ENCODE peak calls at places on chromosome 11, in four cellular contexts. One of them, this sample, is unnamed.

GRCh38 chr11:13446444-13446843 is 16.6 kb downstream of the BTBD10 start:
- DNase-seq in HCT116: no peak
- DNase-seq in HepG2: no peak
- DNase-seq in K562: no peak
- DNase-seq in this sample: no peak

GRCh38 chr11:82043316-82043715 is 690.3 kb downstream of the FAM181B start:
- DNase-seq in HCT116: no peak
- DNase-seq in HepG2: no peak
- DNase-seq in K562: no peak
- DNase-seq in this sample: no peak

GRCh38 chr11:20080032-20080685 is 80.1 kb downstream of the DBX1 start:
- DNase-seq in HCT116: no peak
- DNase-seq in HepG2: no peak
- DNase-seq in K562: peak; percentile 86
- DNase-seq in this sample: no peak

GRCh38 chr11:25860677-25861445 is 471.1 kb upstream of the ANO3 start:
- DNase-seq in HCT116: no peak
- DNase-seq in HepG2: no peak
- DNase-seq in K562: no peak
- DNase-seq in this sample: no peak

GRCh38 chr11:119101367-119101758 is 290 bp downstream of the DPAGT1 start:
- DNase-seq in HCT116: no peak
- DNase-seq in HepG2: peak; percentile 38
- DNase-seq in K562: peak; percentile 68
- DNase-seq in this sample: peak; percentile 74

GRCh38 chr11:43852057-43852636 is 28.5 kb upstream of the ALKBH3 start:
- DNase-seq in HCT116: peak; percentile 67
- DNase-seq in HepG2: peak; percentile 48
- DNase-seq in K562: peak; percentile 76
- DNase-seq in this sample: peak; percentile 68

GRCh38 chr11:9015677-9016076 is 11.9 kb upstream of the NRIP3 start:
- DNase-seq in HCT116: peak; percentile 75
- DNase-seq in HepG2: peak; percentile 56
- DNase-seq in K562: peak; percentile 76
- DNase-seq in this sample: peak; percentile 85

GRCh38 chr11:116544721-116545120 is 228.1 kb downstream of the BUD13 start:
- DNase-seq in HCT116: no peak
- DNase-seq in HepG2: no peak
- DNase-seq in K562: no peak
- DNase-seq in this sample: no peak

GRCh38 chr11:123062892-123063395 is 1.0 kb upstream of the HSPA8 start:
- DNase-seq in HCT116: no peak
- DNase-seq in HepG2: no peak
- DNase-seq in K562: no peak
- DNase-seq in this sample: peak; percentile 82

GRCh38 chr11:11583801-11584445 is 37.9 kb downstream of the GALNT18 start:
- DNase-seq in HCT116: no peak
- DNase-seq in HepG2: no peak
- DNase-seq in K562: peak; percentile 5
- DNase-seq in this sample: no peak

GRCh38 chr11:60631939-60632338 is 67.5 kb upstream of the MS4A8 start:
- DNase-seq in HCT116: no peak
- DNase-seq in HepG2: no peak
- DNase-seq in K562: no peak
- DNase-seq in this sample: no peak

GRCh38 chr11:18617688-18618340 is 16.3 kb downstream of the SPTY2D1 start:
- DNase-seq in HCT116: no peak
- DNase-seq in HepG2: no peak
- DNase-seq in K562: no peak
- DNase-seq in this sample: peak; percentile 77

GRCh38 chr11:66327171-66328035 is 8.8 kb downstream of the RIN1 start:
- DNase-seq in HCT116: no peak
- DNase-seq in HepG2: no peak
- DNase-seq in K562: no peak
- DNase-seq in this sample: no peak

GRCh38 chr11:102456381-102456780 is 3.8 kb upstream of the TMEM123 start:
- DNase-seq in HCT116: no peak
- DNase-seq in HepG2: peak; percentile 26
- DNase-seq in K562: no peak
- DNase-seq in this sample: peak; percentile 75

GRCh38 chr11:32259641-32260081 is 168.8 kb downstream of the RCN1 start:
- DNase-seq in HCT116: no peak
- DNase-seq in HepG2: no peak
- DNase-seq in K562: peak; percentile 13
- DNase-seq in this sample: peak; percentile 9

GRCh38 chr11:1150095-1150494 is 7.7 kb upstream of the MUC5AC start:
- DNase-seq in HCT116: no peak
- DNase-seq in HepG2: no peak
- DNase-seq in K562: no peak
- DNase-seq in this sample: no peak

GRCh38 chr11:71498091-71498490 is 29.0 kb upstream of the KRTAP5-7 start:
- DNase-seq in HCT116: no peak
- DNase-seq in HepG2: no peak
- DNase-seq in K562: no peak
- DNase-seq in this sample: no peak

GRCh38 chr11:34727228-34727737 is 106.4 kb downstream of the EHF start:
- DNase-seq in HCT116: no peak
- DNase-seq in HepG2: no peak
- DNase-seq in K562: peak; percentile 47
- DNase-seq in this sample: no peak

GRCh38 chr11:9020881-9021280 is 17.1 kb upstream of the NRIP3 start:
- DNase-seq in HCT116: no peak
- DNase-seq in HepG2: no peak
- DNase-seq in K562: no peak
- DNase-seq in this sample: no peak

GRCh38 chr11:105000167-105000566 is 22.8 kb downstream of the CASP5 start:
- DNase-seq in HCT116: peak; percentile 37
- DNase-seq in HepG2: peak; percentile 71
- DNase-seq in K562: no peak
- DNase-seq in this sample: peak; percentile 41

GRCh38 chr11:116931206-116931953 is 94.0 kb upstream of the APOA1 start:
- DNase-seq in HCT116: no peak
- DNase-seq in HepG2: no peak
- DNase-seq in K562: peak; percentile 45
- DNase-seq in this sample: peak; percentile 56

GRCh38 chr11:12675951-12676711 is 1.9 kb downstream of the TEAD1 start:
- DNase-seq in HCT116: no peak
- DNase-seq in HepG2: no peak
- DNase-seq in K562: no peak
- DNase-seq in this sample: no peak

GRCh38 chr11:1219446-1219835 is 3.4 kb upstream of the MUC5B start:
- DNase-seq in HCT116: no peak
- DNase-seq in HepG2: no peak
- DNase-seq in K562: no peak
- DNase-seq in this sample: no peak

GRCh38 chr11:130675917-130676316 is 227.5 kb downstream of the ADAMTS15 start:
- DNase-seq in HCT116: no peak
- DNase-seq in HepG2: no peak
- DNase-seq in K562: no peak
- DNase-seq in this sample: no peak

DNA sequence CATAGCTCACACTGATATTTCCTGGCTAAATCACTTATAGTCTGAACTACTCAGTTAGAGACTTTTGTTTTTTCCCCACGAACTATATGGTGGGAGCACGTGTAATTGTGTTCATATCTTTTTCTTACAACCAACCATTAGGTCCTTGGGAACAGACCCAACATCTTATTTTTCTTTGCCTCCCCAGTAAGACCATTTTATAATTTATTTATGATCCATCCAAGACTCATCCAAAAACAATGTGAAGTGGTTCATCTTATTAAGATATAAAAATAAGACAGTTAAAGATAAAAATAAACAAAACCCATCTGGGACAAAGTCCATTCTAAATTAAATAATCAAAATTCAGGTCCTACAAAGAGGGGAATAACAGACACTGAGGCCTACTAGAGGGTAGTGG is 90.8 kb downstream of the FAM168A start:
- DNase-seq in HCT116: no peak
- DNase-seq in HepG2: no peak
- DNase-seq in K562: no peak
- DNase-seq in this sample: no peak
- TF ChIP-seq MAX in HCT116: no peak
- TF ChIP-seq MAX in HepG2: no peak
- TF ChIP-seq MAX in K562: no peak
- TF ChIP-seq MAX in this sample: no peak

DNA sequence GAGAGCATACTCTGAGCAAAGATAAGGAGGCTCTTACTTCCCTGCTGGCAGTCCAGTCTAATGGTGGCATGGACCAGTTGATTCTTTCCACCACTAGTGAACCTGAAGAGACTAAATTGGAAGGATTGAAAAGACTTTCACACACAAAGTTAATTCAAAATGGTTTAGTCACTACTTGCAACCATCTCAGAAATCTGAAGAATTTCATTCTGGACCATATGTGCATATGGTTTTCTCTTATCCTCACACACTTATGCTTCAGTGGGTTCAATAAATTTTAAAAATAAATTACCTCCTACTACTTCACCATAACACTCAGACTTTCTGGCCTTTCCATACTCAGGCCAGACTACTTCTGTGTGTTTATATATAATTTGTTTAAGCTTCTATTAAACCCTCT is 44.7 kb downstream of the CADM1 start:
- DNase-seq in HCT116: no peak
- DNase-seq in HepG2: no peak
- DNase-seq in K562: no peak
- DNase-seq in this sample: no peak
- TF ChIP-seq MAX in HCT116: no peak
- TF ChIP-seq MAX in HepG2: no peak
- TF ChIP-seq MAX in K562: no peak
- TF ChIP-seq MAX in this sample: no peak

DNA sequence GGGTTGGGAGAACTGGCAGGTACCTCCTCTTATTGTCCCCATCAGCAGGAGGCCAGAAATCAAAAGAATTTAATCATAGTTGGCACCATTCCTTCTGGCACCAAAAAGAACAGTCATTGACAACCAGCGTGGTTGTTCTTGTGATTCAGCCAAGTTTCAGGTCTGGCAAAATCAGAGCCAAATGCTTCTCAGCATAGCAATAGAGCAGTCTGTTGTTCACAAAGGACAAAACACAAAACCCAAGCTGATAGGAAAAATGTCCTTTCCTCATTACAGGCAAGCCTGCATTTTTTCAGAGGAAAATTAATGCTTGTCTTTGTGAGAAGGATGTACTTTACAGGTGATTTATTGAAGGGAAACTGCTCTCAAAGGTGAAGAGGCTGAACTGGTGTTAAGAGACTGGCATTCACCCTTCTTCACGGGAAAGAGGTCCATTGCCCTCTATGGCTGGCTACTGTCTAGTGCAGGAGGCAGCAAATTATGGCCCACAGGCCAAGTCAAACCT is 241.8 kb upstream of the ARHGAP42 start:
- DNase-seq in HCT116: no peak
- DNase-seq in HepG2: no peak
- DNase-seq in K562: no peak
- DNase-seq in this sample: no peak
- TF ChIP-seq MAX in HCT116: no peak
- TF ChIP-seq MAX in HepG2: no peak
- TF ChIP-seq MAX in K562: no peak
- TF ChIP-seq MAX in this sample: no peak

GRCh38 chr11:106471273-106471672 is 393.8 kb downstream of the AASDHPPT start:
- DNase-seq in HCT116: no peak
- DNase-seq in HepG2: no peak
- DNase-seq in K562: no peak
- DNase-seq in this sample: no peak
- TF ChIP-seq MAX in HCT116: no peak
- TF ChIP-seq MAX in HepG2: no peak
- TF ChIP-seq MAX in K562: no peak
- TF ChIP-seq MAX in this sample: no peak

GRCh38 chr11:94423467-94423866 is 22.2 kb upstream of the GPR83 start:
- DNase-seq in HCT116: no peak
- DNase-seq in HepG2: no peak
- DNase-seq in K562: no peak
- DNase-seq in this sample: no peak

GRCh38 chr11:94418123-94418770 is 17.0 kb upstream of the GPR83 start:
- DNase-seq in HCT116: no peak
- DNase-seq in HepG2: no peak
- DNase-seq in K562: no peak
- DNase-seq in this sample: no peak

GRCh38 chr11:94417386-94417987 is 16.3 kb upstream of the GPR83 start:
- DNase-seq in HCT116: peak; percentile 2
- DNase-seq in HepG2: peak; percentile 25
- DNase-seq in K562: peak; percentile 22
- DNase-seq in this sample: peak; percentile 50
- TF ChIP-seq MAX in HCT116: no peak
- TF ChIP-seq MAX in HepG2: no peak
- TF ChIP-seq MAX in K562: no peak
- TF ChIP-seq MAX in this sample: no peak

GRCh38 chr11:87399341-87399740 is 361.6 kb downstream of the TMEM135 start:
- DNase-seq in HCT116: no peak
- DNase-seq in HepG2: no peak
- DNase-seq in K562: no peak
- DNase-seq in this sample: no peak

GRCh38 chr11:87398913-87399312 is 361.2 kb downstream of the TMEM135 start:
- DNase-seq in HCT116: no peak
- DNase-seq in HepG2: no peak
- DNase-seq in K562: no peak
- DNase-seq in this sample: no peak

GRCh38 chr11:87392665-87393064 is 354.9 kb downstream of the TMEM135 start:
- DNase-seq in HCT116: no peak
- DNase-seq in HepG2: no peak
- DNase-seq in K562: no peak
- DNase-seq in this sample: no peak

GRCh38 chr11:87394924-87395323 is 357.2 kb downstream of the TMEM135 start:
- DNase-seq in HCT116: no peak
- DNase-seq in HepG2: no peak
- DNase-seq in K562: no peak
- DNase-seq in this sample: no peak

GRCh38 chr11:87397250-87397649 is 359.5 kb downstream of the TMEM135 start:
- DNase-seq in HCT116: no peak
- DNase-seq in HepG2: no peak
- DNase-seq in K562: no peak
- DNase-seq in this sample: peak; percentile 25
- TF ChIP-seq MAX in HCT116: no peak
- TF ChIP-seq MAX in HepG2: no peak
- TF ChIP-seq MAX in K562: no peak
- TF ChIP-seq MAX in this sample: no peak

GRCh38 chr11:108853151-108853550 is 188.3 kb downstream of the DDX10 start:
- DNase-seq in HCT116: no peak
- DNase-seq in HepG2: no peak
- DNase-seq in K562: no peak
- DNase-seq in this sample: no peak

GRCh38 chr11:108852701-108853100 is 187.8 kb downstream of the DDX10 start:
- DNase-seq in HCT116: no peak
- DNase-seq in HepG2: no peak
- DNase-seq in K562: no peak
- DNase-seq in this sample: no peak

GRCh38 chr11:108846009-108846408 is 181.1 kb downstream of the DDX10 start:
- DNase-seq in HCT116: no peak
- DNase-seq in HepG2: no peak
- DNase-seq in K562: no peak
- DNase-seq in this sample: no peak

GRCh38 chr11:108851781-108852180 is 186.9 kb downstream of the DDX10 start:
- DNase-seq in HCT116: no peak
- DNase-seq in HepG2: no peak
- DNase-seq in K562: no peak
- DNase-seq in this sample: no peak

GRCh38 chr11:108847288-108847687 is 182.4 kb downstream of the DDX10 start:
- DNase-seq in HCT116: no peak
- DNase-seq in HepG2: no peak
- DNase-seq in K562: no peak
- DNase-seq in this sample: no peak
- TF ChIP-seq MAX in HCT116: no peak
- TF ChIP-seq MAX in HepG2: no peak
- TF ChIP-seq MAX in K562: no peak
- TF ChIP-seq MAX in this sample: no peak

This sample was measured in NB4.